ENCODE peak calls at places on chromosomes 7 and 10, in eight cellular contexts. G is CD4-positive, alpha-beta memory T cell; H is heart right ventricle; S is activated naive CD8-positive, alpha-beta T cell treated with anti-CD3 and anti-CD28 coated beads, Interleukin-2, amount 50 U/mL, for 24 hours; B is RWPE2; O is testis; A is dermis microvascular lymphatic vessel endothelial cell; W is bronchial epithelial cell. E is an unnamed sample.

GRCh38 chr7:155860840-155861479 is 48.7 kb upstream of the SHH start:
- DNase-seq in G (no peak), H (no peak), S (no peak), B (peak), O (peak), A (no peak), W (peak), E (no peak)

GRCh38 chr10:43037942-43038782 is 38.7 kb upstream of the RET start:
- DNase-seq in G (no peak), H (no peak), S (no peak), B (peak), O (no peak), A (no peak), W (no peak), E (no peak)

GRCh38 chr7:47142169-47142866 is 439.6 kb downstream of the TNS3 start:
- DNase-seq in G (no peak), H (no peak), S (no peak), B (no peak), O (no peak), A (no peak), W (no peak), E (no peak)

GRCh38 chr10:120415709-120416330 is 41.2 kb upstream of the PLPP4 start:
- DNase-seq in G (no peak), H (no peak), S (no peak), B (no peak), O (no peak), A (no peak), W (peak), E (peak)

GRCh38 chr7:47405286-47405904 is 176.5 kb downstream of the TNS3 start:
- DNase-seq in G (no peak), H (no peak), S (no peak), B (no peak), O (no peak), A (no peak), W (no peak), E (no peak)

GRCh38 chr7:2301510-2301860 is 12.8 kb downstream of the SNX8 start:
- DNase-seq in G (no peak), H (no peak), S (no peak), B (no peak), O (no peak), A (no peak), W (no peak), E (no peak)

GRCh38 chr7:66319373-66319979 is 114.3 kb downstream of the TPST1 start:
- DNase-seq in G (no peak), H (no peak), S (no peak), B (no peak), O (no peak), A (no peak), W (no peak), E (peak)

GRCh38 chr7:2632717-2633537 is 1.1 kb downstream of the TTYH3 start:
- DNase-seq in G (peak), H (peak), S (peak), B (no peak), O (peak), A (no peak), W (peak), E (peak)

GRCh38 chr7:140214075-140214684 is 37.4 kb upstream of the KDM7A start:
- DNase-seq in G (no peak), H (no peak), S (no peak), B (no peak), O (no peak), A (no peak), W (peak), E (no peak)

GRCh38 chr10:74585231-74586087 is 240.9 kb upstream of the KAT6B start:
- DNase-seq in G (peak), H (no peak), S (peak), B (no peak), O (no peak), A (peak), W (no peak), E (peak)

GRCh38 chr7:68125173-68125572 is 1128.5 kb downstream of the TYW1 start:
- DNase-seq in G (no peak), H (no peak), S (no peak), B (no peak), O (no peak), A (no peak), W (no peak), E (no peak)

GRCh38 chr10:42781893-42782445 is 626 bp upstream of the BMS1 start:
- DNase-seq in G (no peak), H (peak), S (peak), B (no peak), O (peak), A (no peak), W (no peak), E (no peak)

GRCh38 chr10:47046321-47047126 is 135.3 kb downstream of the PTPN20 start:
- DNase-seq in G (no peak), H (no peak), S (no peak), B (no peak), O (no peak), A (no peak), W (no peak), E (no peak)

GRCh38 chr10:85548038-85548437 is 818.6 kb downstream of the GRID1 start:
- DNase-seq in G (peak), H (peak), S (no peak), B (no peak), O (peak), A (peak), W (peak), E (peak)

GRCh38 chr10:99689461-99689860 is 30.2 kb downstream of the ENTPD7 start:
- DNase-seq in G (no peak), H (no peak), S (no peak), B (no peak), O (no peak), A (no peak), W (peak), E (no peak)

GRCh38 chr10:130555411-130555750 is 419.2 kb downstream of the GLRX3 start:
- DNase-seq in G (no peak), H (no peak), S (no peak), B (no peak), O (no peak), A (no peak), W (no peak), E (no peak)

GRCh38 chr10:99280472-99280871 is 44.8 kb upstream of the HPSE2 start:
- DNase-seq in G (no peak), H (no peak), S (no peak), B (no peak), O (no peak), A (no peak), W (peak), E (no peak)

GRCh38 chr10:1253476-1254353 is 197.5 kb downstream of the WDR37 start:
- DNase-seq in G (no peak), H (no peak), S (peak), B (no peak), O (no peak), A (no peak), W (no peak), E (no peak)

GRCh38 chr7:34850681-34851080 is 186.6 kb downstream of the DPY19L1 start:
- DNase-seq in G (no peak), H (no peak), S (no peak), B (no peak), O (no peak), A (no peak), W (no peak), E (peak)

GRCh38 chr7:65840446-65840845 is 32.4 kb upstream of the VKORC1L1 start:
- DNase-seq in G (no peak), H (no peak), S (peak), B (no peak), O (no peak), A (no peak), W (no peak), E (no peak)

GRCh38 chr10:127122831-127123230 is 73.6 kb downstream of the INSYN2A start:
- DNase-seq in G (no peak), H (no peak), S (no peak), B (no peak), O (no peak), A (no peak), W (no peak), E (no peak)

GRCh38 chr10:15363031-15363430 is 8.1 kb downstream of the FAM171A1 start:
- DNase-seq in G (no peak), H (no peak), S (no peak), B (no peak), O (no peak), A (no peak), W (no peak), E (no peak)

GRCh38 chr7:139731802-139732470 is 45.9 kb downstream of the HIPK2 start:
- DNase-seq in G (no peak), H (peak), S (no peak), B (peak), O (peak), A (no peak), W (peak), E (peak)

GRCh38 chr7:155066417-155066950 is 3.6 kb upstream of the HTR5A start:
- DNase-seq in G (no peak), H (no peak), S (no peak), B (no peak), O (no peak), A (peak), W (peak), E (peak)

GRCh38 chr10:42475168-42476098 is 162.9 kb downstream of the ZNF33B start:
- DNase-seq in G (no peak), H (no peak), S (peak), B (no peak), O (peak), A (peak), W (no peak), E (peak)

GRCh38 chr7:27235387-27236052 is 7.1 kb upstream of the EVX1 start:
- DNase-seq in G (no peak), H (no peak), S (no peak), B (no peak), O (peak), A (no peak), W (peak), E (no peak)

GRCh38 chr10:118698421-118698820 is 56.3 kb downstream of the CACUL1 start:
- DNase-seq in G (peak), H (no peak), S (peak), B (no peak), O (peak), A (no peak), W (peak), E (peak)

GRCh38 chr10:133325761-133326463 is 10.8 kb downstream of the CALY start:
- DNase-seq in G (no peak), H (no peak), S (no peak), B (peak), O (no peak), A (no peak), W (no peak), E (no peak)

GRCh38 chr7:147510913-147511312 is 1079.7 kb upstream of the C7orf33 start:
- DNase-seq in G (no peak), H (no peak), S (no peak), B (no peak), O (no peak), A (no peak), W (peak), E (no peak)

GRCh38 chr7:137903382-137904169 is 56.8 kb upstream of the DGKI start:
- DNase-seq in G (peak), H (peak), S (peak), B (no peak), O (peak), A (peak), W (peak), E (peak)

E was measured in endothelial cell of umbilical vein.